ENCODE peak calls at places on chromosome 13, in nine cellular contexts. U, D, A, H, W, S, Z, G and R are unnamed samples.

GRCh38 chr13:48564046-48564445 is 31.2 kb upstream of the RCBTB2 start:
- DNase-seq in U (no peak), D (no peak), A (no peak), H (peak), W (peak), S (no peak), Z (no peak), G (no peak), R (no peak)

GRCh38 chr13:44273991-44274810 is 99.4 kb upstream of the SERP2 start:
- DNase-seq in U (peak), D (no peak), A (no peak), H (peak), W (peak), S (peak), Z (no peak), G (no peak), R (no peak)

GRCh38 chr13:102598061-102598460 is 1.3 kb downstream of the TPP2 start:
- DNase-seq in U (no peak), D (no peak), A (no peak), H (no peak), W (peak), S (no peak), Z (no peak), G (no peak), R (no peak)

GRCh38 chr13:50161052-50161451 is 145.8 kb downstream of the KCNRG start:
- DNase-seq in U (no peak), D (no peak), A (no peak), H (peak), W (peak), S (no peak), Z (no peak), G (no peak), R (no peak)

GRCh38 chr13:114112826-114113322 is 19.5 kb downstream of the RASA3 start:
- DNase-seq in U (no peak), D (peak), A (no peak), H (no peak), W (no peak), S (no peak), Z (no peak), G (no peak), R (no peak)

GRCh38 chr13:99572921-99573320 is 71.6 kb downstream of the TM9SF2 start:
- DNase-seq in U (no peak), D (no peak), A (no peak), H (peak), W (no peak), S (no peak), Z (no peak), G (no peak), R (no peak)

GRCh38 chr13:44116562-44117315 is 237.0 kb downstream of the LACC1 start:
- DNase-seq in U (peak), D (peak), A (no peak), H (peak), W (peak), S (no peak), Z (no peak), G (no peak), R (no peak)

GRCh38 chr13:114047358-114047881 is 73.5 kb upstream of the C13orf46 start:
- DNase-seq in U (no peak), D (no peak), A (no peak), H (no peak), W (no peak), S (no peak), Z (no peak), G (no peak), R (no peak)

GRCh38 chr13:31045621-31046081 is 113.2 kb downstream of the TEX26 start:
- DNase-seq in U (peak), D (peak), A (peak), H (peak), W (peak), S (peak), Z (peak), G (no peak), R (peak)

GRCh38 chr13:91141619-91142061 is 205.8 kb upstream of the MIR17HG start:
- DNase-seq in U (no peak), D (peak), A (no peak), H (no peak), W (no peak), S (no peak), Z (no peak), G (no peak), R (no peak)

GRCh38 chr13:57063007-57063406 is 77.7 kb upstream of the PRR20A start:
- DNase-seq in U (no peak), D (peak), A (no peak), H (no peak), W (no peak), S (no peak), Z (no peak), G (no peak), R (no peak)

GRCh38 chr13:50519866-50520265 is 323.6 kb downstream of the DLEU7 start:
- DNase-seq in U (peak), D (no peak), A (no peak), H (no peak), W (no peak), S (no peak), Z (no peak), G (no peak), R (no peak)

GRCh38 chr13:20828540-20829364 is 55.0 kb upstream of the EEF1AKMT1 start:
- DNase-seq in U (peak), D (peak), A (peak), H (peak), W (peak), S (peak), Z (peak), G (peak), R (no peak)

GRCh38 chr13:33312150-33312908 is 26.8 kb upstream of the STARD13 start:
- DNase-seq in U (peak), D (no peak), A (no peak), H (peak), W (peak), S (no peak), Z (peak), G (no peak), R (no peak)

GRCh38 chr13:39765801-39766463 is 110.5 kb downstream of the COG6 start:
- DNase-seq in U (no peak), D (peak), A (peak), H (no peak), W (peak), S (no peak), Z (peak), G (peak), R (peak)

GRCh38 chr13:28805193-28805819 is 14.8 kb upstream of the MTUS2 start:
- DNase-seq in U (no peak), D (peak), A (peak), H (peak), W (peak), S (no peak), Z (peak), G (peak), R (peak)

GRCh38 chr13:27147530-27148170 is 24.0 kb downstream of the USP12 start:
- DNase-seq in U (peak), D (no peak), A (no peak), H (no peak), W (peak), S (no peak), Z (no peak), G (no peak), R (no peak)

GRCh38 chr13:106492576-106493323 is 42.7 kb downstream of the EFNB2 start:
- DNase-seq in U (no peak), D (no peak), A (no peak), H (no peak), W (no peak), S (no peak), Z (no peak), G (no peak), R (no peak)

GRCh38 chr13:19742651-19743050 is 40.1 kb downstream of the PSPC1 start:
- DNase-seq in U (no peak), D (peak), A (no peak), H (no peak), W (no peak), S (no peak), Z (no peak), G (no peak), R (no peak)

GRCh38 chr13:97743946-97744345 is 209.5 kb upstream of the IPO5 start:
- DNase-seq in U (no peak), D (no peak), A (no peak), H (peak), W (no peak), S (no peak), Z (no peak), G (no peak), R (no peak)

GRCh38 chr13:26584713-26585112 is 27.2 kb downstream of the WASF3 start:
- DNase-seq in U (no peak), D (no peak), A (no peak), H (peak), W (peak), S (no peak), Z (no peak), G (no peak), R (no peak)

GRCh38 chr13:50800091-50800739 is 43.3 kb downstream of the DLEU7 start:
- DNase-seq in U (no peak), D (no peak), A (no peak), H (no peak), W (no peak), S (no peak), Z (no peak), G (no peak), R (no peak)

GRCh38 chr13:110433014-110433413 is 125.9 kb downstream of the COL4A2 start:
- DNase-seq in U (no peak), D (no peak), A (peak), H (no peak), W (no peak), S (no peak), Z (no peak), G (no peak), R (no peak)

GRCh38 chr13:71578048-71578447 is 289.0 kb downstream of the DACH1 start:
- DNase-seq in U (no peak), D (no peak), A (no peak), H (no peak), W (no peak), S (no peak), Z (no peak), G (no peak), R (no peak)

GRCh38 chr13:31807090-31807541 is 67.8 kb downstream of the RXFP2 start:
- DNase-seq in U (peak), D (no peak), A (no peak), H (no peak), W (peak), S (peak), Z (no peak), G (no peak), R (no peak)

GRCh38 chr13:40648841-40649240 is 17.6 kb downstream of the FOXO1 start:
- DNase-seq in U (no peak), D (no peak), A (no peak), H (no peak), W (no peak), S (no peak), Z (no peak), G (no peak), R (no peak)

GRCh38 chr13:110714798-110715394 is 1.4 kb downstream of the ING1 start:
- DNase-seq in U (no peak), D (no peak), A (no peak), H (peak), W (peak), S (peak), Z (no peak), G (peak), R (peak)

GRCh38 chr13:106471957-106472543 is 63.4 kb downstream of the EFNB2 start:
- DNase-seq in U (no peak), D (peak), A (peak), H (peak), W (peak), S (no peak), Z (peak), G (no peak), R (peak)

GRCh38 chr13:73810647-73811046 is 323.6 kb downstream of the KLF12 start:
- DNase-seq in U (no peak), D (no peak), A (no peak), H (no peak), W (peak), S (no peak), Z (no peak), G (no peak), R (no peak)

GRCh38 chr13:107258599-107259187 is 690.8 kb upstream of the ARGLU1 start:
- DNase-seq in U (no peak), D (no peak), A (peak), H (no peak), W (peak), S (no peak), Z (no peak), G (no peak), R (no peak)

GRCh38 chr13:65638572-65639168 is 1591.5 kb downstream of the PCDH9 start:
- DNase-seq in U (peak), D (peak), A (no peak), H (peak), W (peak), S (no peak), Z (peak), G (peak), R (no peak)